ENCODE peak calls at places on chromosomes 5 and 9, in four cellular contexts. N is psoas muscle, G is sigmoid colon, L is heart left ventricle. V is an unnamed sample.

GRCh38 chr9:37976714-37977477 is 73.0 kb upstream of the SLC25A51 start:
- DNase-seq in N (peak), G (peak), L (no peak), V (no peak)

GRCh38 chr5:138969323-138970013 is 94.3 kb upstream of the LRRTM2 start:
- DNase-seq in N (no peak), G (no peak), L (peak), V (no peak)

GRCh38 chr9:77968506-77968905 is 63.1 kb downstream of the GNAQ start:
- DNase-seq in N (no peak), G (no peak), L (no peak), V (no peak)

GRCh38 chr5:174951151-174951780 is 226.9 kb downstream of the MSX2 start:
- DNase-seq in N (peak), G (no peak), L (peak), V (peak)

GRCh38 chr5:72454996-72455395 is 52.2 kb downstream of the ZNF366 start:
- DNase-seq in N (no peak), G (no peak), L (no peak), V (no peak)

GRCh38 chr5:35672995-35673394 is 55.3 kb downstream of the SPEF2 start:
- DNase-seq in N (no peak), G (no peak), L (no peak), V (no peak)

GRCh38 chr5:168898261-168898911 is 319.2 kb upstream of the PANK3 start:
- DNase-seq in N (no peak), G (no peak), L (no peak), V (no peak)

GRCh38 chr5:35214051-35214450 is 16.2 kb downstream of the PRLR start:
- DNase-seq in N (no peak), G (no peak), L (no peak), V (no peak)

GRCh38 chr5:88518131-88519016 is 249.7 kb upstream of the TMEM161B start:
- DNase-seq in N (no peak), G (no peak), L (no peak), V (no peak)

GRCh38 chr9:34994429-34995287 is 5.1 kb downstream of the DNAJB5 start:
- DNase-seq in N (no peak), G (no peak), L (no peak), V (no peak)

GRCh38 chr9:17322882-17323864 is 188.3 kb downstream of the CNTLN start:
- DNase-seq in N (no peak), G (no peak), L (no peak), V (no peak)

GRCh38 chr5:135737701-135738563 is 96.5 kb upstream of the SLC25A48 start:
- DNase-seq in N (no peak), G (no peak), L (no peak), V (no peak)

GRCh38 chr9:134226221-134226930 is 62.0 kb upstream of the RNU6ATAC start:
- DNase-seq in N (no peak), G (no peak), L (peak), V (no peak)

GRCh38 chr9:132384376-132384775 is 22.3 kb downstream of the TTF1 start:
- DNase-seq in N (no peak), G (no peak), L (no peak), V (no peak)

GRCh38 chr9:131635285-131635684 is 90.0 kb downstream of the PRRT1B start:
- DNase-seq in N (peak), G (peak), L (peak), V (peak)

GRCh38 chr5:9507974-9508373 is 37.9 kb downstream of the SEMA5A start:
- DNase-seq in N (no peak), G (no peak), L (no peak), V (no peak)

GRCh38 chr5:149745-150450 is 41.4 kb upstream of the LRRC14B start:
- DNase-seq in N (no peak), G (no peak), L (no peak), V (no peak)

GRCh38 chr9:17995031-17995430 is 416.2 kb downstream of the SH3GL2 start:
- DNase-seq in N (no peak), G (no peak), L (no peak), V (no peak)

GRCh38 chr9:90789408-90789807 is 12.2 kb upstream of the SYK start:
- DNase-seq in N (no peak), G (no peak), L (no peak), V (no peak)
- H3K4me3 ChIP-seq in N (no peak), G (no peak), L (no peak), V (no peak)

DNA sequence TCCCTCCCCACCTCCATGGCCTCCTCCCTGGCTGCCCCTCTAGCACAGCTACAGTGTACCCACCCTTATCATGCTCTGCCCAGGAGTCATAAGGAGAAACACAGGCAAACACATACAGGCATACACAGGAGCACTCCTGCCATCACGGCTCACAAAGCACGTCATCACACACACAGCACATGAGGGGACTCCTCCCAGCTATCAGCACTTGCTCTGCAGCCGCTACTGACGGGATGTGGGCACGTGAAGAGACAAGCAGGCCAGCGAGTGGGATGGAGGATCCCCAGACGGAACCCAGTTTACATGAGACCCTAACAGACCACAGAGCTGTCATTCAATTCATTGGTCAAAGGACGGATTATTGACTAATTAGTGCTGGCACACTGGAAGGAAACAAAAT is 53.7 kb downstream of the SEMA4D start:
- DNase-seq in N (no peak), G (no peak), L (peak), V (peak)
- H3K27ac ChIP-seq in N (no peak), G (no peak), L (no peak), V (peak)

DNA sequence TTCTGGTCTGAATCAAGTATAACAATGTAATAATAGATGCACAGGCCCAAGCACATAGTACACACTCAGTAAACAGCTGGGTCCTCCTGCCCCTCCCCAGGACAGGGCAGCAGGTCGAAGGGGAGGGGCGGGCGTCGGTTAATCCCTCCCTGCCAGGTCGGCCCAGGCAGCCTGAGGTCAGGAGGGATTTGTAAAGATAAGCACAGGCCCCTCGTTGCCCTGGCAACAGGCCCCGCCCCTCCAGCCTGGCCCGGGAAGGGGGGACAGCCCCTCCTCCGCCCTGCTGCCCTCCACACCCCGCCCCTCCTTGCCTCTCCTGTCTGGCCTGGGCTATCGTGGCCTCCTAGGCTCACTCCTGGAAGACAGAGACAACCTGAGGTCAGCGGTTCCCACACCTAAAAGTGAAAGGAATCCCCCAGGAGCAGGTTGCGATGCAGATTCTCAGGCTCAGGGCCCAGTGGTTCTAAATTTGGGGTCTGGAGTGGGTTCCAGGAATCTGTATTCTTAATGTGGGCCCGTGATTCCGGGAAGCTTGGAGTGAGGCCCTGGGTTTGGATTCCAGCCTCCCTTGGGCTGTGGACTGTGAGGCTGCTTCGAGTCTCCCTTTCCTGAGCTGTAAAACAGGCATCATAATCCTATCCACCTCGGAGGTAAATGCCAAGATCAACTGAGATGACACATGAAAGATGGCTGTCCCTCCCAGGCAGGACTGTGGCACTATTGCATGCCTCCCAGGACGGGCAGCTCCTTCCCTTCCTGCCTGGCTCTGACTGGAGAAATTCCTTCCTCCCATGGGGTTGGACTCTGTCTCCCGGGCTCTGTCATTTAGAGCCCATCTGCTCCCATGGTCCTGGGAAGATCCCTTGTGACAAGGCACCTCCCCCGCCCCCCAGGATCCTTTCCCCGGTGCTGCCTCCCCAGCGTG is 4.4 kb downstream of the CRB2 start:
- DNase-seq in N (no peak), G (no peak), L (no peak), V (no peak)
- H3K4me3 ChIP-seq in N (no peak), G (no peak), L (no peak), V (no peak)

DNA sequence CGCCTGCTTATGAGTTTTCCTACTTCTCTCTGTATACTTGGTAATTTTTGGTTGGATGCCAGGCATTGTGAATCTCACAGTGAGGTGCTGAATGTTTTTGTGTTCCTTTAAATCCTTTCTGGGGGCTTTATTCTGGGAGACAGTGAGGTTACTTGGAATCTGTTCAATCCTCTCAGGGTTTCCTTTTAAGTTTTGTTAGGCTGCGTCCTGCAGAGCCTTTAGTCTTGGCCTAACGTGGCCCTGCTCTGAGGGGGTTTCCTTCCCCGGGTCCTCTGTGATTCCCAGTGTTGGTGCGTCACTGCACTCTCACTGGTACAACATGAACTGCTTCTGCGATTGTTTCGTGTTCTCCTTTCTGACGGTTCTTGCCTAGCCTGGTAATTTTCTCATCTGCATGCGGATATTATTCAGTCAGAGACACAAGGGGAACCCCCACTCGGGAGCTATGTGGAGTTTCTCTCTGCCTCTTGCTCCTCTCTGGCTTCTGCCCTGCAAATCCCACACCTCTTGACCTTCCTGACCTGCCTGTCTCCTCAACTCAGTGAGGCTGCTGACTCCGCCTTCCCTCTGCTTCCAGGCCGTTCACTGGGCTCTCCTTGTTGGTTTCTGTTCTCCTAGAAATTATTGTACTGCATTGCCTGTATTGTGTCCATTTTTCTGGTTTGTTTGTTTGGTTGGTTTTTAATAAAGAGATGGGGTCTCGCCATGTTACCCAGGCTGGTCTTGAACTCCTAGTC is 128.1 kb downstream of the DAB2IP start:
- DNase-seq in N (no peak), G (peak), L (peak), V (no peak)
- H3K27ac ChIP-seq in N (peak), G (peak), L (peak), V (no peak)

GRCh38 chr5:54520438-54520846 is 2.9 kb downstream of the SNX18 start:
- DNase-seq in N (no peak), G (no peak), L (no peak), V (no peak)
- H3K4me3 ChIP-seq in N (peak), G (peak), L (peak), V (peak)

V was measured in CD8-positive, alpha-beta memory T cell.